ENCODE peak calls at places on chromosomes 13 and 19, in six cellular contexts. W is ascending aorta, A is tibial artery, C is breast epithelium, S is AG10803, M is body of pancreas. Y is an unnamed sample.

GRCh38 chr13:83503424-83503823 is 378.9 kb downstream of the SLITRK1 start:
- DNase-seq in A (no peak), S (peak), M (no peak), C (no peak), W (no peak), Y (no peak)

GRCh38 chr19:43476606-43477005 is 11.2 kb upstream of the LYPD3 start:
- DNase-seq in A (no peak), W (no peak), C (no peak), M (no peak), S (peak), Y (no peak)

GRCh38 chr19:4065430-4066175 is 1.1 kb downstream of the ZBTB7A start:
- DNase-seq in W (peak), M (peak), S (peak), C (peak), A (peak), Y (peak)

GRCh38 chr13:113453962-113454361 is 674 bp upstream of the ADPRHL1 start:
- DNase-seq in W (no peak), A (no peak), S (peak), M (no peak), C (no peak), Y (no peak)

GRCh38 chr19:27734496-27735220 is 1478.3 kb downstream of the UQCRFS1 start:
- DNase-seq in S (no peak), M (no peak), C (no peak), W (no peak), A (no peak), Y (no peak)

GRCh38 chr19:3547767-3548282 is 8.9 kb downstream of the TEKTIP1 start:
- DNase-seq in W (no peak), C (no peak), A (peak), M (no peak), S (no peak), Y (no peak)

GRCh38 chr19:18233224-18233825 is 7.1 kb upstream of the PDE4C start:
- DNase-seq in W (no peak), A (no peak), S (no peak), M (peak), C (no peak), Y (no peak)

GRCh38 chr19:42272535-42272897 is 3.5 kb downstream of the CIC start:
- DNase-seq in M (no peak), A (no peak), S (no peak), W (no peak), C (no peak), Y (no peak)

GRCh38 chr19:33530261-33530660 is 8.7 kb upstream of the PEPD start:
- DNase-seq in S (no peak), A (no peak), C (no peak), W (no peak), M (no peak), Y (no peak)

GRCh38 chr13:93476175-93476574 is 249.6 kb downstream of the GPC6 start:
- DNase-seq in M (no peak), C (no peak), S (peak), A (no peak), W (no peak), Y (no peak)

GRCh38 chr19:46404039-46404883 is 9.1 kb downstream of the CCDC8 start:
- DNase-seq in M (peak), S (peak), A (peak), W (no peak), C (no peak), Y (no peak)

GRCh38 chr13:110716235-110716505 is 2.7 kb downstream of the ING1 start:
- DNase-seq in W (no peak), A (peak), M (peak), C (no peak), S (no peak), Y (no peak)

GRCh38 chr13:25958983-25959382 is 92.8 kb downstream of the SHISA2 start:
- DNase-seq in A (no peak), C (no peak), M (no peak), W (no peak), S (no peak), Y (no peak)

GRCh38 chr13:77543711-77544110 is 8.2 kb downstream of the SCEL start:
- DNase-seq in M (no peak), C (no peak), S (no peak), W (no peak), A (no peak), Y (no peak)

GRCh38 chr19:50878851-50879250 is 5.6 kb downstream of the KLK2 start:
- DNase-seq in S (no peak), C (no peak), W (no peak), M (no peak), A (no peak), Y (no peak)

GRCh38 chr13:111862836-111863815 is 203.8 kb upstream of the SOX1 start:
- DNase-seq in M (no peak), C (no peak), S (no peak), A (peak), W (no peak), Y (no peak)

GRCh38 chr19:13987101-13987890 is 18.8 kb downstream of the RFX1 start:
- DNase-seq in W (no peak), A (no peak), S (no peak), C (no peak), M (peak), Y (no peak)

GRCh38 chr13:110501188-110501587 is 60.3 kb downstream of the RAB20 start:
- DNase-seq in W (no peak), A (no peak), C (no peak), M (no peak), S (no peak), Y (no peak)

GRCh38 chr19:38793671-38794070 is 4.7 kb downstream of the LGALS7B start:
- DNase-seq in S (no peak), M (no peak), A (no peak), C (no peak), W (no peak), Y (no peak)

GRCh38 chr19:7742575-7742974 is 4.8 kb downstream of the CD209 start:
- DNase-seq in M (no peak), W (no peak), S (no peak), C (no peak), A (no peak), Y (no peak)

GRCh38 chr19:327291-328024 is 17.1 kb downstream of the MIER2 start:
- DNase-seq in W (no peak), S (no peak), M (no peak), C (no peak), A (no peak), Y (no peak)

GRCh38 chr13:21137696-21138095 is 38.7 kb downstream of the SKA3 start:
- DNase-seq in A (no peak), W (no peak), C (no peak), S (peak), M (no peak), Y (no peak)

GRCh38 chr13:110641055-110642015 is 26.0 kb downstream of the NAXD start:
- DNase-seq in S (no peak), M (no peak), A (no peak), C (no peak), W (no peak), Y (no peak)

GRCh38 chr13:93635687-93636086 is 409.1 kb downstream of the GPC6 start:
- DNase-seq in W (no peak), A (no peak), S (peak), M (peak), C (no peak), Y (no peak)

GRCh38 chr13:37144661-37145060 is 39.2 kb upstream of the CSNK1A1L start:
- DNase-seq in M (no peak), S (peak), A (no peak), C (no peak), W (no peak), Y (no peak)

GRCh38 chr13:86830046-86830445 is 841.1 kb upstream of the SLITRK5 start:
- DNase-seq in S (no peak), W (no peak), M (no peak), C (no peak), A (no peak), Y (no peak)

GRCh38 chr13:49086711-49087110 is 111.0 kb downstream of the FNDC3A start:
- DNase-seq in C (no peak), M (no peak), A (no peak), W (no peak), S (peak), Y (no peak)

GRCh38 chr13:110133425-110134235 is 173.3 kb downstream of the COL4A1 start:
- DNase-seq in A (no peak), S (no peak), W (no peak), M (no peak), C (no peak), Y (no peak)

GRCh38 chr19:52703917-52704316 is 30.9 kb downstream of the ZNF611 start:
- DNase-seq in M (no peak), W (no peak), C (no peak), S (no peak), A (no peak), Y (no peak)

GRCh38 chr13:51770160-51770559 is 33.8 kb downstream of the DHRS12 start:
- DNase-seq in A (no peak), S (no peak), M (peak), C (no peak), W (no peak), Y (no peak)

GRCh38 chr13:101144808-101145419 is 271.4 kb downstream of the NALCN start:
- DNase-seq in C (no peak), W (no peak), S (peak), M (peak), A (no peak), Y (no peak)

GRCh38 chr13:109567315-109567714 is 219.1 kb downstream of the IRS2 start:
- DNase-seq in C (no peak), A (no peak), W (no peak), M (no peak), S (peak), Y (no peak)

GRCh38 chr13:71156550-71156949 is 710.5 kb downstream of the DACH1 start:
- DNase-seq in S (no peak), C (no peak), W (no peak), A (no peak), M (no peak), Y (no peak)

GRCh38 chr19:10418281-10419199 is 1.8 kb upstream of the PDE4A start:
- DNase-seq in C (no peak), M (no peak), S (no peak), W (no peak), A (no peak), Y (no peak)

GRCh38 chr13:76830805-76831204 is 55.4 kb downstream of the KCTD12 start:
- DNase-seq in W (no peak), C (no peak), A (no peak), M (no peak), S (no peak), Y (no peak)

GRCh38 chr19:7488736-7489353 is at the start of gene PEX11G:
- DNase-seq in M (peak), A (peak), C (peak), W (peak), S (peak), Y (peak)

GRCh38 chr13:26497991-26498423 is 59.5 kb upstream of the WASF3 start:
- DNase-seq in M (no peak), A (no peak), C (no peak), W (no peak), S (peak), Y (no peak)

GRCh38 chr19:1016647-1017114 is 4.2 kb downstream of the TMEM259 start:
- DNase-seq in W (no peak), A (no peak), M (no peak), S (peak), C (no peak), Y (no peak)

GRCh38 chr13:66996503-66996902 is 233.6 kb downstream of the PCDH9 start:
- DNase-seq in C (no peak), A (no peak), S (no peak), W (no peak), M (no peak), Y (no peak)

GRCh38 chr13:24863748-24864540 is 100.0 kb downstream of the RNF17 start:
- DNase-seq in S (no peak), A (no peak), W (no peak), C (no peak), M (no peak), Y (no peak)

GRCh38 chr13:24864579-24864978 is 100.6 kb downstream of the RNF17 start:
- DNase-seq in W (no peak), A (no peak), S (no peak), M (no peak), C (no peak), Y (no peak)

GRCh38 chr13:24861617-24862362 is 97.8 kb downstream of the RNF17 start:
- DNase-seq in C (no peak), W (no peak), M (no peak), S (no peak), A (no peak), Y (no peak)

GRCh38 chr13:24866488-24866887 is 102.5 kb downstream of the RNF17 start:
- DNase-seq in S (no peak), C (no peak), A (no peak), W (no peak), M (no peak), Y (no peak)

DNA sequence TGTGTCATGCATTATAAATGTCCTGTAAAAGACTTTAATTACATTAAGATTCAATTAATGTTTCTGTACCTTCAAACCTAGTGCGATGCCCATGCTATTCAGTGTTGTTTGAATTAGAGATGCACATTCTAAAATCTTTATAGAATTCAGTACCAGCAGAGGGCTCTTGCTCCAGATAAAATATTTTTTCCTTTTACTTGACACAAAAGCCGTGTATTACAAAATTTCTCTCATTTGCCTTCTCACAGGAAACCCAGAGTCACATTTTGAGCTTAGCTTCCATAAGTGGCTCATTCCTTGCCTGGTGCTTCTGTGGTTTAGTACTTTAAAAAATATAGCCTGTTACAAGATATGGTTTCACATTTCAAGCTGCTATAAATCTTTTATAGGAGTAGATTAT is 101.2 kb downstream of the RNF17 start:
- DNase-seq in C (no peak), S (peak), W (no peak), A (no peak), M (no peak), Y (no peak)
- TF ChIP-seq CTCF in C (no peak), S (peak), W (no peak), A (peak), M (no peak), Y (no peak)

DNA sequence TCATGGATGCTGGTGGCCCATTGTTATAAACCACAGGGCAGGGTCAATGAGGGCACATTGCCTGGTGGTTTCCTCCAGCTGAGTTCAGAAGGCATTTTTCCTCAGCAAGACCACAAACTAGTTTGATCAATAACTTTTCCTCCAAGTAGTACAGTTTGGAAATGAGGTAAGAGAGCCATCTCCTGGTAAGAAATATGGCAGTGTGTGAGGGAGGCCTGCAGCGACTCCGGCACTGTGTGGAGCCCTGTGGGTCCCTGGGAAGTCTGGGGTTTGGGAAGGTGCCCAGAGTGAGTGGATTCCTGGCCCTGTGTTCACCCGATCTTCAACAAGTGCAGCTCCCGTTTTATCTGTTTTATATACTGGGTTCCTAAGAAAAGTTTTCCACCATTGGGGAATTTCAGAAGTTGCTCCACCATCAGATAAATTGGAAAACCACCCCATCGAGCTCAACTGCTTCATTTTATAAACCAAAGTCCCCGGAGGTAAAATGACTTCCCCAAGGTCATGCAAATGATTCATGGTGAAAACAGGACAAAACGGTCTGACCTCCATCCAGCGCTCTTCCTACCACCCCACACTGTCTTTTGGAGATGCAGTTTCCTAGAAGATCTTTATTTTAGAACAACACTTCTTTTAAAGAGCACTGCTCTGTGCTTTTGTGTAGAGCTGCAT is 148.4 kb downstream of the KATNAL1 start:
- DNase-seq in S (peak), A (no peak), M (no peak), C (no peak), W (no peak), Y (no peak)
- TF ChIP-seq CTCF in S (peak), A (no peak), M (no peak), C (no peak), W (no peak), Y (no peak)

GRCh38 chr19:19447536-19448237 is 42.2 kb downstream of the GATAD2A start:
- DNase-seq in S (peak), W (no peak), M (no peak), C (no peak), A (no peak), Y (no peak)

GRCh38 chr19:19445911-19446361 is 40.5 kb downstream of the GATAD2A start:
- DNase-seq in A (no peak), M (no peak), C (no peak), S (no peak), W (no peak), Y (no peak)

GRCh38 chr19:19446655-19447437 is 41.4 kb downstream of the GATAD2A start:
- DNase-seq in C (no peak), S (no peak), M (no peak), A (no peak), W (no peak), Y (no peak)

GRCh38 chr19:19445288-19445687 is 39.8 kb downstream of the GATAD2A start:
- DNase-seq in S (no peak), M (no peak), W (no peak), C (no peak), A (no peak), Y (no peak)

DNA sequence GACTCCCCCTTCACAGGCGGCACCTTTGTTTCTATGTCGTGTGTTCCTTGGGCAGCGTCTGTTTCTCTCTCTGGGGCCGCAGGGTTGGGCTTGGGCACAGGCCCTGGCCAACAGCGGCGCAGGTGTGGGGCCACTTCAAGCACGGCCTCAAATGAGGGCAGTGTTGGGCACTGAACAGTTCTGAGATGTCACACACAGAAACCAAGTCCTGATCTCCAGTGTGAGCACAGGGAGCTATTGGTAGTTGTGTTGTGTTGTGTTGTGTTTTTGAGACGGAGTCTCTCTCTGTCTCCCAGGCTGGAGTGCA is 42.7 kb downstream of the GATAD2A start:
- DNase-seq in M (peak), A (no peak), S (no peak), C (no peak), W (no peak), Y (no peak)
- TF ChIP-seq CTCF in M (no peak), A (no peak), S (no peak), C (no peak), W (no peak), Y (no peak)

GRCh38 chr19:16185925-16186234 is 670 bp downstream of the FAM32A start:
- DNase-seq in S (peak), A (no peak), C (no peak), M (no peak), W (no peak), Y (no peak)
- TF ChIP-seq CTCF in S (no peak), A (no peak), C (no peak), M (no peak), W (no peak), Y (no peak)

GRCh38 chr13:28754698-28755545 is 36.2 kb upstream of the SLC46A3 start:
- DNase-seq in A (no peak), C (no peak), W (no peak), M (peak), S (peak), Y (no peak)
- TF ChIP-seq CTCF in A (no peak), C (no peak), W (no peak), M (no peak), S (peak), Y (no peak)

GRCh38 chr19:2111886-2112285 is 15.2 kb downstream of the IZUMO4 start:
- DNase-seq in A (no peak), S (no peak), W (no peak), M (no peak), C (no peak), Y (no peak)

GRCh38 chr19:2109278-2109864 is 12.7 kb downstream of the IZUMO4 start:
- DNase-seq in S (no peak), A (no peak), W (no peak), C (no peak), M (no peak), Y (no peak)

GRCh38 chr19:2111425-2111824 is 14.7 kb downstream of the IZUMO4 start:
- DNase-seq in A (no peak), C (no peak), S (no peak), M (no peak), W (no peak), Y (no peak)

GRCh38 chr19:2112516-2113320 is 16.0 kb downstream of the IZUMO4 start:
- DNase-seq in M (no peak), A (no peak), S (no peak), W (no peak), C (no peak), Y (no peak)

DNA sequence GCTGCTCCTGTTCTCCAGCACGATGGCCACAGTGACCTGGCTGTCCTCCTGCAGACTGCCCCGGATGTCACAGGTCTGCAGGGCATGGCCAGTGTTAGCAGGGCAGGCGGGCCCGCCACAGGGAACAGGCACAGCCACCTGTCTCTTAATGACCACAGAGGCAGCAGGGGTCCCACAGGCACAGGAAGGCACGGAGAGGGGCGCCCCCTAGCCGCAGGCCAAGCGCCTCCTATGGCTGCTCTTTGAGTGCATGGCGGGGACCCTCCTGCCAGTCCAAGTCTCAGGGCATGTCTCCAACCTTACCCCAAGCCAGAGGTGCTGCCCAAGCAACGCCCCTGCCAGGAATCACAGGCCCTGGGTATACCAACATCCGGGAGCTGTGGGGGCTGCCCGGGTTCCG is 14.1 kb downstream of the IZUMO4 start:
- DNase-seq in W (no peak), M (no peak), A (no peak), S (no peak), C (no peak), Y (no peak)
- TF ChIP-seq CTCF in W (no peak), M (no peak), A (no peak), S (no peak), C (no peak), Y (no peak)

GRCh38 chr13:33312150-33312908 is 26.8 kb upstream of the STARD13 start:
- DNase-seq in C (no peak), S (peak), W (no peak), M (no peak), A (no peak), Y (no peak)
- TF ChIP-seq CTCF in C (no peak), S (peak), W (no peak), M (no peak), A (peak), Y (no peak)

GRCh38 chr13:35700661-35701060 is 224.2 kb upstream of the MAB21L1 start:
- DNase-seq in W (no peak), S (peak), M (no peak), C (no peak), A (no peak), Y (no peak)
- TF ChIP-seq CTCF in W (no peak), S (no peak), M (no peak), C (no peak), A (no peak), Y (no peak)

Y was measured in omental fat pad.